ENCODE peak calls at places on chromosomes 16 and 17, in five cellular contexts. U is lung, I is HAP-1, J is Panc1, B is fibroblast of lung. C is an unnamed sample.
A peak's percentile ranks its signal among the peaks of the same experiment; 100 is the strongest.

GRCh38 chr17:29168079-29168758 is 12.0 kb downstream of the MYO18A start:
- DNase-seq in B (no peak), U (no peak), J (no peak), I (no peak), C (no peak)

GRCh38 chr17:15900871-15901270 is 44.1 kb upstream of the ADORA2B start:
- DNase-seq in U (no peak), J (no peak), B (no peak), I (no peak), C (no peak)

GRCh38 chr17:28745052-28745776 is 1.4 kb downstream of the TRAF4 start:
- DNase-seq in J (no peak), U (no peak), B (peak; percentile 51), I (peak; percentile 74), C (peak; percentile 77)

GRCh38 chr17:67578058-67578457 is 139.7 kb upstream of the NOL11 start:
- DNase-seq in J (no peak), U (no peak), B (no peak), I (peak; percentile 60), C (no peak)

GRCh38 chr17:45970659-45971058 is 28.4 kb upstream of the STH start:
- DNase-seq in U (no peak), J (no peak), B (no peak), I (no peak), C (no peak)

GRCh38 chr16:71700822-71701221 is 23.7 kb downstream of the PHLPP2 start:
- DNase-seq in U (no peak), J (no peak), B (no peak), I (no peak), C (no peak)

GRCh38 chr17:63405020-63405419 is 41.1 kb downstream of the CYB561 start:
- DNase-seq in B (no peak), I (no peak), J (no peak), U (no peak), C (no peak)

GRCh38 chr17:73546770-73547345 is 97.4 kb downstream of the SDK2 start:
- DNase-seq in J (no peak), I (no peak), B (no peak), U (peak; percentile 63), C (peak; percentile 18)

GRCh38 chr16:84774810-84775209 is 45.0 kb upstream of the CRISPLD2 start:
- DNase-seq in B (peak; percentile 95), U (no peak), J (peak; percentile 48), I (peak; percentile 0), C (no peak)

GRCh38 chr17:8912060-8912981 is 44.8 kb upstream of the PIK3R6 start:
- DNase-seq in U (no peak), B (no peak), J (no peak), I (no peak), C (no peak)

GRCh38 chr17:57284984-57285646 is 28.8 kb downstream of the MSI2 start:
- DNase-seq in I (peak; percentile 67), B (no peak), J (no peak), U (no peak), C (peak; percentile 90)

GRCh38 chr17:32483451-32484019 is 3.3 kb upstream of the CDK5R1 start:
- DNase-seq in J (peak; percentile 60), U (no peak), B (peak; percentile 77), I (peak; percentile 26), C (peak; percentile 42)

GRCh38 chr16:35599429-35600165 is 2140.2 kb downstream of the TP53TG3F start:
- DNase-seq in I (no peak), J (no peak), B (no peak), U (no peak), C (no peak)

GRCh38 chr16:80717611-80718010 is 86.8 kb downstream of the CDYL2 start:
- DNase-seq in B (no peak), U (no peak), I (no peak), J (no peak), C (no peak)

GRCh38 chr17:72511874-72512273 is 391.1 kb downstream of the SOX9 start:
- DNase-seq in I (no peak), U (no peak), J (no peak), B (no peak), C (no peak)

GRCh38 chr17:17551361-17551760 is 40.1 kb downstream of the PEMT start:
- DNase-seq in I (peak; percentile 20), J (no peak), B (peak; percentile 12), U (no peak), C (no peak)

GRCh38 chr17:44152875-44153274 is 11.1 kb downstream of the HROB start:
- DNase-seq in I (no peak), U (no peak), J (no peak), B (no peak), C (no peak)

GRCh38 chr17:45705123-45706009 is 78.8 kb upstream of the CRHR1 start:
- DNase-seq in J (peak; percentile 56), U (no peak), I (no peak), B (no peak), C (no peak)

GRCh38 chr16:73068546-73069401 is 20.8 kb upstream of the ZFHX3 start:
- DNase-seq in J (no peak), B (peak; percentile 96), U (peak; percentile 81), I (no peak), C (no peak)

GRCh38 chr17:41546819-41547218 is 18.7 kb upstream of the KRT19 start:
- DNase-seq in U (no peak), I (no peak), J (no peak), B (no peak), C (no peak)

GRCh38 chr16:81604960-81605383 is 160.4 kb downstream of the CMIP start:
- DNase-seq in B (peak; percentile 50), U (no peak), I (no peak), J (no peak), C (no peak)

GRCh38 chr16:71254832-71255560 is 24.5 kb upstream of the HYDIN start:
- DNase-seq in I (no peak), B (no peak), J (no peak), U (no peak), C (no peak)

GRCh38 chr16:72895951-72896350 is 152.0 kb downstream of the ZFHX3 start:
- DNase-seq in J (no peak), B (no peak), U (no peak), I (no peak), C (no peak)

DNA sequence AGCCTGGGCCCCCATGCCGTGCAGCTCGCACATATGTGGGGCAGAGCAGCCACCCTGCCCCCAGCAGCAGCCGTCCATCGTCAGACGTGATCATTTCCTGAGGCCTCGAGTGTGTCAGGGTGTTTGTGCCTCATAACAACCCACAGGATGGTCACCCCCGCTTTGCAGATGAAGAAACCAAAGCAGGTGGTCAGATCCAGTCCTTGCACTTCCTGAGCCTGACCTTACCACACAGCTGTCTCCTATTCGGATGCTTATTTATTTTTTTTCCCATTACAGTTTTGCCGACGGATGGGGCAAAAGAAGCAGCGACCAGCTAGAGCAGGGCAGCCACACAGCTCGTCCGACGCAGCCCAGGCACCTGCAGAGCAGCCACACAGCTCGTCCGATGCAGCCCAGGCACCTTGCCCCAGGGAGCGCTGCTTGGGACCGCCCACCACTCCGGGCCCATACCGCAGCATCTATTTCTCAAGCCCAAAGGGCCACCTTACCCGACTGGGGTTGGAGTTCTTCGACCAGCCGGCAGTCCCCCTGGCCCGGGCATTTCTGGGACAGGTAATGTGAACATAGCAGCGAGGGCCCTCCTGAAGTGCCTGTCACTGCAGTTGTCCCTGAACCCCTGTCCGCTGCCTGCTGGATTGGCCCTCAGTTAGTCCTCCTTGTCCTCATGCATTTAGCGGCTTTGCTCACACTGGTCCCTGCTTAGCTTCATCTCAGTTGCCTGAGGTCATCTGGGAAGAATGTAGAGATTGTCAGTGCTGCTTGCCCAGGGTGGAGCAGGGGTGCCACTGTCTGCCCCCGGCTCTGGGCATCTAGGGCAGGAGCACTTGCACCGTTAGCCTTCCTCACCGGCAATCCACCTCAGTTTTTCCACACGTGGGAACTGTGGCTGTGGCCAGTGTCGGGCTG is 1.4 kb downstream of the MPG start:
- DNase-seq in B (peak; percentile 20), J (no peak), I (no peak), U (no peak), C (no peak)
- H3K4me3 ChIP-seq in B (peak overlapping the region; percentile 65), J (peak overlapping the region; percentile 81), I (peak overlapping the region; percentile 42), U (peak overlapping the region; percentile 81), C (no peak overlapping the region)

DNA sequence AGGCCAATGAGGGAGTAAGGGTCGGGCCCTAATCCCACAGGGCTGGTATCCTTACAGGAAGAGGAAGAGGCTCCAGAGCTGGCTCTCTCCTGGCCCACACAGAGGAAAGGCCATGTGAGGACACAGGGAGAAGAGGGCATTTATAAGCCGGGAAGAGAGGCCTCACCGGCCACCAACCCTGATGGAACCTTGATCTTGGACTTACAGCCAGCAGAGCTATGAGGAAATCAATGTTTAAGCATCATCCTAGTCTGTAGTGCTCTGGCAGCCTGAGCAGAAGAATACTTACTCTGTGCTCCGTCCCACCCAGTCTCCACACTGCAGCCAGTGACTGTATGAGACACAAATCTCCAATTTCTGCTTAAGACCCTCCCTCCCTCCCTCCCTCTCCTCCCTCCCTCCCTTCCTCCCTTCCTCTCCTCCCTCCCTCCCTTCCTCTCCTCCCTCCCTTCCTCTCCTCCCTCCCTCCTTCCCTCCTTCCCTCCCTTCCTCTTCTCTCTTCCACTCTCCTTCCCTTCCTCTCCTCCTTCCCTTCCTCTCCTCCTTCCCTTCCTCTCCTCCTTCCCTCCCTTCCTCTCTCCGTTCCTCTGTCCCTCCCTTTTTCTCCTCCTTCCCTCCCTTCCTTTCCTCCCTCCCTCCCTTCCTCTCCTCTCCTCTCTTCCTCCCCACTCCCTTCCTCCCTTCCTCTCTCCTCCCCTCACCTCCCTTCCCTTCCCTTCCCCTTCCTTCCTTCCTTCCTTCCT is 8.9 kb upstream of the TMEM220 start:
- DNase-seq in U (no peak), B (peak; percentile 8), I (no peak), J (no peak), C (no peak)
- H3K9me3 ChIP-seq in U (no peaks in the 10 kb centered on the region), B (no peaks in the 10 kb centered on the region), I (no peaks in the 10 kb centered on the region), J (no peaks in the 10 kb centered on the region), C (no peaks in the 10 kb centered on the region)

GRCh38 chr16:67022531-67023214 is 6.3 kb upstream of the CBFB start:
- DNase-seq in I (no peak), J (no peak), U (no peak), B (no peak), C (no peak)
- H3K4me3 ChIP-seq in I (no peak overlapping the region), J (no peak overlapping the region), U (no peak overlapping the region), B (no peak overlapping the region), C (no peak overlapping the region)

GRCh38 chr17:14818469-14818868 is 446.7 kb downstream of the PMP22 start:
- DNase-seq in B (no peak), I (no peak), J (no peak), U (no peak), C (no peak)
- H3K9me3 ChIP-seq in B (no peaks in the 10 kb centered on the region), I (peaks cover 4% of the 10 kb centered on the region), J (no peaks in the 10 kb centered on the region), U (peaks cover 5% of the 10 kb centered on the region), C (no peaks in the 10 kb centered on the region)

C was measured in DND-41.